ENCODE peak calls at places on chromosomes 12 and 14, in nine cellular contexts. U is adrenal gland; M is ovary; S is mesendoderm; J is cardiac muscle cell; X is PC-9; B is pancreas; D is CD4-positive, CD25-positive, alpha-beta regulatory T cell; T is CD8-positive, alpha-beta memory T cell. A is an unnamed sample.

GRCh38 chr14:90698379-90698869 is 117.8 kb downstream of the TTC7B start:
- DNase-seq in X (no peak), T (no peak), M (peak; percentile 59), U (peak; percentile 43), S (peak; percentile 45), D (no peak), J (no peak), B (no peak), A (peak; percentile 70)

GRCh38 chr12:94127239-94128131 is 20.9 kb upstream of the PLXNC1 start:
- DNase-seq in U (no peak), M (no peak), T (no peak), J (no peak), D (no peak), B (no peak), S (no peak), X (no peak), A (no peak)

GRCh38 chr12:44852483-44852882 is 23.6 kb downstream of the NELL2 start:
- DNase-seq in T (no peak), S (no peak), D (no peak), B (no peak), U (no peak), X (no peak), M (no peak), J (no peak), A (no peak)

GRCh38 chr12:2963760-2964292 is 4.6 kb downstream of the TEAD4 start:
- DNase-seq in M (no peak), D (no peak), S (peak; percentile 91), B (no peak), J (no peak), T (no peak), U (peak; percentile 59), X (no peak), A (peak; percentile 55)

GRCh38 chr12:110670161-110670701 is 18.7 kb downstream of the HVCN1 start:
- DNase-seq in S (no peak), B (no peak), T (no peak), X (no peak), M (no peak), J (no peak), D (no peak), U (no peak), A (no peak)

GRCh38 chr12:94150483-94151225 is 2.3 kb downstream of the PLXNC1 start:
- DNase-seq in B (peak; percentile 64), X (no peak), M (peak; percentile 55), S (no peak), T (peak; percentile 50), D (no peak), U (no peak), J (peak; percentile 38), A (peak; percentile 22)

GRCh38 chr12:104588048-104588942 is 131.5 kb downstream of the CHST11 start:
- DNase-seq in S (no peak), B (no peak), T (no peak), J (no peak), X (peak; percentile 98), D (no peak), U (no peak), M (no peak), A (no peak)

GRCh38 chr14:92686763-92687427 is 61.5 kb downstream of the LGMN start:
- DNase-seq in D (peak; percentile 33), B (peak; percentile 98), S (peak; percentile 91), M (peak; percentile 68), T (no peak), J (peak; percentile 84), U (peak; percentile 79), X (no peak), A (peak; percentile 66)

GRCh38 chr12:9634177-9634803 is 26.6 kb upstream of the KLRB1 start:
- DNase-seq in D (peak; percentile 66), T (peak; percentile 64), J (peak; percentile 64), B (no peak), M (no peak), S (peak; percentile 47), X (peak; percentile 43), U (peak; percentile 55), A (no peak)

GRCh38 chr14:94356379-94357056 is 31.9 kb downstream of the SERPINA1 start:
- DNase-seq in T (no peak), D (no peak), S (peak; percentile 21), B (no peak), X (no peak), J (no peak), M (no peak), U (no peak), A (no peak)

GRCh38 chr14:50109342-50109741 is 7.0 kb downstream of the VCPKMT start:
- DNase-seq in T (no peak), B (no peak), D (no peak), J (peak; percentile 11), S (peak; percentile 48), X (no peak), M (no peak), U (no peak), A (no peak)

GRCh38 chr12:41011939-41012338 is 176.2 kb upstream of the PDZRN4 start:
- DNase-seq in T (no peak), S (peak; percentile 25), J (no peak), X (no peak), D (no peak), M (no peak), U (no peak), B (no peak), A (no peak)

GRCh38 chr14:82482345-82482744 is 948.7 kb upstream of the SEL1L start:
- DNase-seq in J (no peak), M (no peak), D (no peak), T (no peak), X (no peak), S (no peak), B (no peak), U (no peak), A (no peak)

GRCh38 chr14:68210729-68211299 is 391.2 kb downstream of the RAD51B start:
- DNase-seq in D (peak; percentile 2), U (peak; percentile 27), B (no peak), T (peak; percentile 64), M (no peak), J (peak; percentile 29), S (no peak), X (peak; percentile 87), A (no peak)

GRCh38 chr14:65821224-65821753 is 408.8 kb downstream of the FUT8 start:
- DNase-seq in X (no peak), D (no peak), U (no peak), T (no peak), M (no peak), B (no peak), J (no peak), S (no peak), A (no peak)

GRCh38 chr12:58314610-58315009 is 373.2 kb downstream of the ATP23 start:
- DNase-seq in B (no peak), U (no peak), T (no peak), D (no peak), J (no peak), M (no peak), S (no peak), X (no peak), A (no peak)

GRCh38 chr12:46266382-46266791 is 2.5 kb downstream of the SLC38A1 start:
- DNase-seq in M (no peak), J (no peak), S (peak; percentile 62), X (peak; percentile 80), T (no peak), B (no peak), D (peak; percentile 48), U (no peak), A (no peak)

GRCh38 chr12:26123482-26123980 is 1.3 kb downstream of the BHLHE41 start:
- DNase-seq in S (no peak), J (no peak), D (no peak), T (no peak), B (no peak), X (no peak), M (no peak), U (no peak), A (no peak)
- H3K27me3 ChIP-seq in S (peaks cover 51% of the 10 kb centered on the region), J (peaks cover 85% of the 10 kb centered on the region), D (peaks cover 61% of the 10 kb centered on the region), T (peaks cover 50% of the 10 kb centered on the region), B (no peaks in the 10 kb centered on the region), X (no peaks in the 10 kb centered on the region), M (no peaks in the 10 kb centered on the region), U (no peaks in the 10 kb centered on the region), A (no peaks in the 10 kb centered on the region)

DNA sequence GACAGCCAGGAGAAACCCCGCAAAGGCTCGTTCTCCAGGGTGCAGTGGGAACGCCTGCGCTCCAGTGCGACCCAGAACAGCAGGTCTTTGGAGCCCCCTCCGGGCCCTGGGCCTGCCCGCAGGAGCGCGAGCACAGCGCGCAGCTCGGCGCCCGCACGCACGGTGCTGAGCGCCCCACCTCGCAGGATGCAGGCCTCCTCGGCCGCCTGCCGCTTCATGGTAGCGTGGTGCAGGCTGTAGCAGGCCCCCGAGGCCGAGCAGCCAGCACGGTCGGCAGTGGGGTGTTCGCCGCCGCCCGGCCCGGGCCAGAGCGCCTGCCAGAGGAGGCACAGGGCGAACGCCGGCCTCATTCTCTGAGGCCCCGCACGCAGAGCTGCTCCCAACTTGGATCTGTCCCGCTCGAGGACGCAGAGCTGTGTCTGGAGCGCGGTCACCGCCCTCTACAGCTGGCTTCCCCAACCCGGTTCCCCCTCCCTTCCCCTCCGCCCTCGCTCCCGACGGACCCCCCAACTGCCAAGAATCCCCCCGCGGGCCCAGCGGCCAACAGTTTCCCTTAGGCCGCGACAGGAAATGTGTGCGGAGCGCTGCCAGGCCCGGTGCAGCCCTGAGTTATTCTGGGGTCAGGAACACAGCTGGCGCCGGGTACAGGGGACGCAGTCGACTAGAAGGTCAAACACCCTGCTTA is at the start of gene CLEC14A:
- DNase-seq in X (no peak), S (peak; percentile 59), U (peak; percentile 65), D (no peak), M (no peak), B (peak; percentile 61), J (peak; percentile 5), T (peak; percentile 0), A (peak; percentile 91)
- H3K27me3 ChIP-seq in X (no peaks in the 10 kb centered on the region), S (peaks cover 15% of the 10 kb centered on the region), U (peaks cover 11% of the 10 kb centered on the region), D (peaks cover 16% of the 10 kb centered on the region), M (no peaks in the 10 kb centered on the region), B (no peaks in the 10 kb centered on the region), J (peaks cover 64% of the 10 kb centered on the region), T (no peaks in the 10 kb centered on the region), A (no peaks in the 10 kb centered on the region)

GRCh38 chr14:60656755-60657608 is 7.7 kb upstream of the SIX1 start:
- DNase-seq in D (no peak), M (no peak), S (peak; percentile 82), B (peak; percentile 78), X (no peak), J (peak; percentile 73), T (no peak), U (peak; percentile 63), A (peak; percentile 21)
- H3K27me3 ChIP-seq in D (peaks cover 42% of the 10 kb centered on the region), M (peaks cover 3% of the 10 kb centered on the region), S (peaks cover 44% of the 10 kb centered on the region), B (peaks cover 10% of the 10 kb centered on the region), X (no peaks in the 10 kb centered on the region), J (peaks cover 89% of the 10 kb centered on the region), T (peaks cover 58% of the 10 kb centered on the region), U (peaks cover 37% of the 10 kb centered on the region), A (peaks cover 100% of the 10 kb centered on the region)

DNA sequence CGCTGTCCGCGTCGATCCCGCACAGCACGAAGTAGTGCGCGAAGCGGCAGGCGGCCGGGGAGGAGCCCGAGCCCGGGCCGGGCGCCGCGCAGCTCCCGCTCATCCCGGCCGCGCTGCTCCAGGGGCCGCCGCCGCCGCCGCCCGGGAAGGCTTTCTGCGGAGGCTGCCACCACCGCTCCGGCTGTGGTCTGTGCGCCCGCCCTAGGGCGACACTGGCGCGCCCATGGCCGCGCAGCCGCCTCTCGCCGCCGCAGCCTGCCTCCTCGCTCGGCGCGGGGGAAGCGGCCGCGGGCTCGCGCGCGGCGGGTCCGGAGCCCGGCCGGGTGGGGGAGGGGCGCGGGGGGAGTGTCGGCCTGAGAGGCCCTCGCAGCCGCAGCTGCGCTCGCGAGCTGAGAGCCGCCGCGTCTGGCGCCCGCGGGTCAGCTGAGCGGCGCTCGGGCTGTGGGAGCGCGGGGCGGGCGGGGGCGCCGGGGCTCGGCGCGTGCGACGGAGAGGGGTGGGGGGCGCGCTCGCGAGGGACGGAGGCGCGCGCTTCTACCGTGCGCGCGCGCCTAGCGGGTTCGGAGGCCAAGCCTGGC is at the start of gene DENND5B:
- DNase-seq in M (peak; percentile 87), D (no peak), T (peak; percentile 2), B (peak; percentile 92), X (no peak), S (peak; percentile 70), J (peak; percentile 94), U (peak; percentile 82), A (peak; percentile 86)
- H3K27me3 ChIP-seq in M (no peaks in the 10 kb centered on the region), D (peaks cover 35% of the 10 kb centered on the region), T (peaks cover 12% of the 10 kb centered on the region), B (no peaks in the 10 kb centered on the region), X (no peaks in the 10 kb centered on the region), S (no peaks in the 10 kb centered on the region), J (no peaks in the 10 kb centered on the region), U (no peaks in the 10 kb centered on the region), A (peaks cover 8% of the 10 kb centered on the region)

A was measured in heart right ventricle.